ENCODE peak calls at places on chromosomes 5 and 9, in eight cellular contexts. X is esophagus mucosa; C is foreskin keratinocyte; Q is right cardiac atrium; U is memory B cell; D is T-helper 17 cell; T is activated naive CD8-positive, alpha-beta T cell treated with anti-CD3 and anti-CD28 coated beads, Interleukin-2, amount 10 ng/mL, durations not matched to agents 7 days and 5 days; F is activated T-cell treated with anti-CD3 and anti-CD28 coated beads, Interleukin-2, amount 50 U/mL, for 72 hours. O is an unnamed sample.

GRCh38 chr9:127832248-127832647 is 22.2 kb downstream of the ENG start:
- ATAC-seq in X (no peak), C (no peak), Q (no peak), U (no peak), D (no peak), T (peak), F (peak), O (no peak)

GRCh38 chr5:9431496-9432258 is 114.2 kb downstream of the SEMA5A start:
- ATAC-seq in X (no peak), C (no peak), Q (peak), U (no peak), D (no peak), T (no peak), F (no peak), O (no peak)

GRCh38 chr5:58459276-58459859 is 518 bp downstream of the PLK2 start:
- ATAC-seq in X (peak), C (peak), Q (peak), U (no peak), D (no peak), T (no peak), F (peak), O (no peak)

GRCh38 chr9:98437458-98438034 is 182.1 kb upstream of the TBC1D2 start:
- ATAC-seq in X (no peak), C (no peak), Q (no peak), U (no peak), D (no peak), T (no peak), F (no peak), O (no peak)

GRCh38 chr5:139131881-139132480 is 66.2 kb downstream of the SIL1 start:
- ATAC-seq in X (no peak), C (no peak), Q (peak), U (no peak), D (no peak), T (no peak), F (no peak), O (peak)

GRCh38 chr9:2346277-2346913 is 275.2 kb upstream of the VLDLR start:
- ATAC-seq in X (no peak), C (no peak), Q (peak), U (no peak), D (no peak), T (no peak), F (no peak), O (no peak)

GRCh38 chr9:73155389-73155788 is 3.7 kb downstream of the ANXA1 start:
- ATAC-seq in X (no peak), C (no peak), Q (no peak), U (no peak), D (peak), T (peak), F (no peak), O (no peak)

GRCh38 chr5:96195053-96195452 is 233.4 kb upstream of the ELL2 start:
- ATAC-seq in X (no peak), C (no peak), Q (no peak), U (no peak), D (no peak), T (no peak), F (no peak), O (no peak)

GRCh38 chr5:138468966-138469539 is 3.8 kb downstream of the EGR1 start:
- ATAC-seq in X (no peak), C (no peak), Q (no peak), U (no peak), D (no peak), T (no peak), F (no peak), O (no peak)

GRCh38 chr9:72147676-72148075 is 1.6 kb upstream of the GDA start:
- ATAC-seq in X (no peak), C (no peak), Q (no peak), U (no peak), D (no peak), T (no peak), F (no peak), O (no peak)

GRCh38 chr5:141747152-141747640 is 65.2 kb upstream of the ARAP3 start:
- ATAC-seq in X (peak), C (no peak), Q (peak), U (peak), D (peak), T (no peak), F (no peak), O (peak)

GRCh38 chr5:140265845-140266244 is 37.1 kb downstream of the PFDN1 start:
- ATAC-seq in X (no peak), C (no peak), Q (no peak), U (no peak), D (no peak), T (no peak), F (no peak), O (no peak)

GRCh38 chr5:135887881-135888614 is 7.6 kb downstream of the IL9 start:
- ATAC-seq in X (peak), C (peak), Q (peak), U (no peak), D (no peak), T (no peak), F (no peak), O (peak)

GRCh38 chr5:149298857-149299404 is 27.3 kb downstream of the AFAP1L1 start:
- ATAC-seq in X (peak), C (no peak), Q (peak), U (no peak), D (no peak), T (no peak), F (no peak), O (peak)

GRCh38 chr5:169374111-169374510 is 73.2 kb upstream of the SLIT3 start:
- ATAC-seq in X (no peak), C (no peak), Q (no peak), U (no peak), D (no peak), T (no peak), F (no peak), O (no peak)

GRCh38 chr5:88248094-88248493 is 20.6 kb downstream of the TMEM161B start:
- ATAC-seq in X (no peak), C (no peak), Q (no peak), U (no peak), D (no peak), T (no peak), F (no peak), O (no peak)

GRCh38 chr9:125255781-125256391 is 5.7 kb upstream of the GAPVD1 start:
- ATAC-seq in X (peak), C (no peak), Q (no peak), U (no peak), D (no peak), T (no peak), F (peak), O (no peak)

GRCh38 chr5:149261246-149261645 is 10.4 kb upstream of the AFAP1L1 start:
- ATAC-seq in X (no peak), C (no peak), Q (no peak), U (no peak), D (no peak), T (no peak), F (no peak), O (no peak)

GRCh38 chr5:93438124-93438523 is 142.9 kb downstream of the NR2F1-AS1 start:
- ATAC-seq in X (no peak), C (no peak), Q (no peak), U (no peak), D (no peak), T (no peak), F (no peak), O (no peak)

GRCh38 chr9:31272456-31273295 is 1111.8 kb upstream of the ACO1 start:
- ATAC-seq in X (peak), C (peak), Q (no peak), U (no peak), D (no peak), T (no peak), F (peak), O (no peak)

GRCh38 chr5:64144429-64145215 is 21.0 kb upstream of the RNF180 start:
- ATAC-seq in X (peak), C (peak), Q (peak), U (no peak), D (no peak), T (no peak), F (no peak), O (no peak)

GRCh38 chr5:9545301-9545958 is 445 bp downstream of the SEMA5A start:
- ATAC-seq in X (peak), C (peak), Q (peak), U (no peak), D (no peak), T (no peak), F (peak), O (peak)

GRCh38 chr5:164672190-164672589 is 1166.8 kb downstream of the MAT2B start:
- ATAC-seq in X (no peak), C (no peak), Q (no peak), U (no peak), D (no peak), T (no peak), F (no peak), O (no peak)

GRCh38 chr5:133130387-133131118 is 78.7 kb downstream of the HSPA4 start:
- ATAC-seq in X (peak), C (peak), Q (no peak), U (no peak), D (no peak), T (no peak), F (no peak), O (no peak)

GRCh38 chr5:131997727-131998117 is 13.7 kb downstream of the ACSL6 start:
- ATAC-seq in X (no peak), C (no peak), Q (no peak), U (no peak), D (no peak), T (no peak), F (no peak), O (no peak)

GRCh38 chr5:163727028-163727427 is 221.6 kb downstream of the MAT2B start:
- ATAC-seq in X (peak), C (no peak), Q (no peak), U (peak), D (no peak), T (no peak), F (no peak), O (no peak)

O was measured in gastroesophageal sphincter.